ENCODE peak calls at places on chromosomes 12 and 14, in ten cellular contexts. One of them, this sample, is unnamed. For H3K4me1, the result is how much of the 10 kb centered on the place peaks cover.

GRCh38 chr12:48901278-48901677 is 24.0 kb downstream of the FKBP11 start:
- DNase-seq in PC-9: no peak
- DNase-seq in spleen: no peak
- DNase-seq in hepatocyte: no peak
- DNase-seq in pancreas: no peak
- DNase-seq in effector memory CD4-positive, alpha-beta T cell: no peak
- DNase-seq in CD4-positive, CD25-positive, alpha-beta regulatory T cell: no peak
- DNase-seq in gastrocnemius medialis: no peak
- DNase-seq in naive thymus-derived CD4-positive, alpha-beta T cell: no peak
- DNase-seq in neural progenitor cell: no peak
- DNase-seq in this sample: no peak

GRCh38 chr14:23145794-23146422 is 26.9 kb upstream of the CEBPE start:
- DNase-seq in PC-9: no peak
- DNase-seq in spleen: no peak
- DNase-seq in hepatocyte: peak
- DNase-seq in pancreas: no peak
- DNase-seq in effector memory CD4-positive, alpha-beta T cell: no peak
- DNase-seq in CD4-positive, CD25-positive, alpha-beta regulatory T cell: no peak
- DNase-seq in gastrocnemius medialis: peak
- DNase-seq in naive thymus-derived CD4-positive, alpha-beta T cell: no peak
- DNase-seq in neural progenitor cell: no peak
- DNase-seq in this sample: no peak

GRCh38 chr12:5096241-5096880 is 52.7 kb downstream of the KCNA5 start:
- DNase-seq in PC-9: no peak
- DNase-seq in spleen: no peak
- DNase-seq in hepatocyte: no peak
- DNase-seq in pancreas: no peak
- DNase-seq in effector memory CD4-positive, alpha-beta T cell: no peak
- DNase-seq in CD4-positive, CD25-positive, alpha-beta regulatory T cell: no peak
- DNase-seq in gastrocnemius medialis: no peak
- DNase-seq in naive thymus-derived CD4-positive, alpha-beta T cell: no peak
- DNase-seq in neural progenitor cell: no peak
- DNase-seq in this sample: peak

GRCh38 chr14:23186913-23187654 is 3.6 kb upstream of the SLC7A8 start:
- DNase-seq in PC-9: peak
- DNase-seq in spleen: no peak
- DNase-seq in hepatocyte: peak
- DNase-seq in pancreas: no peak
- DNase-seq in effector memory CD4-positive, alpha-beta T cell: no peak
- DNase-seq in CD4-positive, CD25-positive, alpha-beta regulatory T cell: peak
- DNase-seq in gastrocnemius medialis: peak
- DNase-seq in naive thymus-derived CD4-positive, alpha-beta T cell: peak
- DNase-seq in neural progenitor cell: peak
- DNase-seq in this sample: no peak

GRCh38 chr12:132026796-132027500 is 77.2 kb downstream of the EP400 start:
- DNase-seq in PC-9: no peak
- DNase-seq in spleen: no peak
- DNase-seq in hepatocyte: no peak
- DNase-seq in pancreas: no peak
- DNase-seq in effector memory CD4-positive, alpha-beta T cell: no peak
- DNase-seq in CD4-positive, CD25-positive, alpha-beta regulatory T cell: no peak
- DNase-seq in gastrocnemius medialis: no peak
- DNase-seq in naive thymus-derived CD4-positive, alpha-beta T cell: no peak
- DNase-seq in neural progenitor cell: no peak
- DNase-seq in this sample: no peak

GRCh38 chr12:68614772-68615171 is 4.1 kb downstream of the RAP1B start:
- DNase-seq in PC-9: no peak
- DNase-seq in spleen: no peak
- DNase-seq in hepatocyte: no peak
- DNase-seq in pancreas: no peak
- DNase-seq in effector memory CD4-positive, alpha-beta T cell: no peak
- DNase-seq in CD4-positive, CD25-positive, alpha-beta regulatory T cell: no peak
- DNase-seq in gastrocnemius medialis: no peak
- DNase-seq in naive thymus-derived CD4-positive, alpha-beta T cell: no peak
- DNase-seq in neural progenitor cell: no peak
- DNase-seq in this sample: no peak

GRCh38 chr12:121804417-121805111 is 755 bp downstream of the SETD1B start:
- DNase-seq in PC-9: no peak
- DNase-seq in spleen: peak
- DNase-seq in hepatocyte: peak
- DNase-seq in pancreas: peak
- DNase-seq in effector memory CD4-positive, alpha-beta T cell: peak
- DNase-seq in CD4-positive, CD25-positive, alpha-beta regulatory T cell: peak
- DNase-seq in gastrocnemius medialis: peak
- DNase-seq in naive thymus-derived CD4-positive, alpha-beta T cell: peak
- DNase-seq in neural progenitor cell: peak
- DNase-seq in this sample: no peak

GRCh38 chr12:120687570-120688289 is 781 bp downstream of the MLEC start:
- DNase-seq in PC-9: peak
- DNase-seq in spleen: peak
- DNase-seq in hepatocyte: peak
- DNase-seq in pancreas: no peak
- DNase-seq in effector memory CD4-positive, alpha-beta T cell: no peak
- DNase-seq in CD4-positive, CD25-positive, alpha-beta regulatory T cell: peak
- DNase-seq in gastrocnemius medialis: no peak
- DNase-seq in naive thymus-derived CD4-positive, alpha-beta T cell: peak
- DNase-seq in neural progenitor cell: peak
- DNase-seq in this sample: no peak

DNA sequence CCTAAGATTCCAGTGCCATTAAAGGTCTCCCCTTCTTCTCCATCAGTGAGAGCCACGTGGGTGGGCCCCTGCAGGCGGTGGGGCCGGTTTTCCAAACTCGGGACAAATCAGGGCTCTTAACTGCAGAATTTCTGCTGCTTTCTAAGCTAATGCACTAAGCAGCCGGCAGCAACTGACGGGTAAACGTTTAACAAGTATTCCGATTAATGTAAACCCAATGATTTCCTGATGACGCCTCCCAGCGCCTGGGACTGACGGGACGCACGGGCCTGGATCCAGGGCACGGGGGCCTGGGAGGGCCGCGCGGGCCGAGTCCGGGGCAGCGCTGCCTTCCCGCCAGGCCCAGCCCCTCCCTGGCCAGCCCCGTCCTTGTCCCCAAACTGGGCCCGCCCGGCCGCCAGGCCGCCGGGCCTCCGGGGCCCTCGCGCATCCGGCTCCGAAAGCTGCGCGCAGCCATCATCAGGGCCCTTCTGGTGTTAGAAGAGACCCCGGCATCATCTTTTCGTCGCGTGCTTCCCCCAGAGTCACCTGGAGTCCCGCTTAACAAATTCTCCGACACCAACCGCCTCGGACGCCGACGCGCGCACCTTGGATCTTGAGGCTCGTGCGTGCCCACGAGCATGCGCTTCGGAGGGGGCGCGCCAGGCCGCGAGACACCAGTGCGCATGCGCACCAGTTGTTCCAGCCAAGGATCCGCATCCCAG is at the start of gene MLH3:
- DNase-seq in PC-9: peak
- DNase-seq in spleen: peak
- DNase-seq in hepatocyte: peak
- DNase-seq in pancreas: peak
- DNase-seq in effector memory CD4-positive, alpha-beta T cell: peak
- DNase-seq in CD4-positive, CD25-positive, alpha-beta regulatory T cell: peak
- DNase-seq in gastrocnemius medialis: peak
- DNase-seq in naive thymus-derived CD4-positive, alpha-beta T cell: peak
- DNase-seq in neural progenitor cell: peak
- DNase-seq in this sample: peak
- H3K27ac ChIP-seq in PC-9: peak
- H3K27ac ChIP-seq in spleen: peak
- H3K27ac ChIP-seq in hepatocyte: peak
- H3K27ac ChIP-seq in pancreas: peak
- H3K27ac ChIP-seq in effector memory CD4-positive, alpha-beta T cell: peak
- H3K27ac ChIP-seq in CD4-positive, CD25-positive, alpha-beta regulatory T cell: peak
- H3K27ac ChIP-seq in gastrocnemius medialis: peak
- H3K27ac ChIP-seq in naive thymus-derived CD4-positive, alpha-beta T cell: peak
- H3K27ac ChIP-seq in neural progenitor cell: no peak
- H3K27ac ChIP-seq in this sample: peak

GRCh38 chr14:73753887-73754880 is 40.0 kb upstream of the PNMA1 start:
- DNase-seq in PC-9: no peak
- DNase-seq in spleen: peak
- DNase-seq in hepatocyte: no peak
- DNase-seq in pancreas: no peak
- DNase-seq in effector memory CD4-positive, alpha-beta T cell: no peak
- DNase-seq in CD4-positive, CD25-positive, alpha-beta regulatory T cell: peak
- DNase-seq in gastrocnemius medialis: no peak
- DNase-seq in naive thymus-derived CD4-positive, alpha-beta T cell: peak
- DNase-seq in neural progenitor cell: no peak
- DNase-seq in this sample: peak

GRCh38 chr14:73757381-73757780 is 43.2 kb upstream of the PNMA1 start:
- DNase-seq in PC-9: no peak
- DNase-seq in spleen: peak
- DNase-seq in hepatocyte: no peak
- DNase-seq in pancreas: no peak
- DNase-seq in effector memory CD4-positive, alpha-beta T cell: no peak
- DNase-seq in CD4-positive, CD25-positive, alpha-beta regulatory T cell: no peak
- DNase-seq in gastrocnemius medialis: no peak
- DNase-seq in naive thymus-derived CD4-positive, alpha-beta T cell: peak
- DNase-seq in neural progenitor cell: no peak
- DNase-seq in this sample: no peak

GRCh38 chr14:73753043-73753886 is 39.1 kb upstream of the PNMA1 start:
- DNase-seq in PC-9: peak
- DNase-seq in spleen: peak
- DNase-seq in hepatocyte: peak
- DNase-seq in pancreas: no peak
- DNase-seq in effector memory CD4-positive, alpha-beta T cell: no peak
- DNase-seq in CD4-positive, CD25-positive, alpha-beta regulatory T cell: peak
- DNase-seq in gastrocnemius medialis: no peak
- DNase-seq in naive thymus-derived CD4-positive, alpha-beta T cell: peak
- DNase-seq in neural progenitor cell: no peak
- DNase-seq in this sample: no peak

GRCh38 chr14:73755434-73756014 is 41.3 kb upstream of the PNMA1 start:
- DNase-seq in PC-9: peak
- DNase-seq in spleen: peak
- DNase-seq in hepatocyte: no peak
- DNase-seq in pancreas: no peak
- DNase-seq in effector memory CD4-positive, alpha-beta T cell: no peak
- DNase-seq in CD4-positive, CD25-positive, alpha-beta regulatory T cell: no peak
- DNase-seq in gastrocnemius medialis: no peak
- DNase-seq in naive thymus-derived CD4-positive, alpha-beta T cell: peak
- DNase-seq in neural progenitor cell: no peak
- DNase-seq in this sample: peak

DNA sequence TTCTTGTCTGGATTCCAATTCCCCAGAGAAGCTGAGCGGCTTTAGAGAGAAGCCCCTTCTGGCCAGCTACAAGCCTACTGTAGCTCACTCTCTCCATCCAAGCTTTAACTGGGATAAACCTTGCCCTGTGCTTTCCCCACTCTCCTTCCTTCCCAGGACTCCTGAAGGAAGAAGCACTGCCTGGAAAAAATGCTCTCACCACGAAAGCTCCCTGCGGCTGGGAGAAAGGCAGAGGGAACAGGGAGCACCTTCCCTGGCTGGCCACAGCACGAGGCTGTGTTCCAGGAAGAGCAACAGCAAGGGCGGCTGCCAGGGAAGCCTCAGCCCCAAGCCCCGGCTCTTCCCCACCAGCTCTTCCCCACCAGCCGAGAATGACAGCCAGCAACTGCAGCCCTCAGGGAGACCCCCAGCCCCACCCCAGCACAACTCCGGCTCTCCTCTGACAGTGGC is 40.8 kb upstream of the PNMA1 start:
- DNase-seq in PC-9: no peak
- DNase-seq in spleen: peak
- DNase-seq in hepatocyte: peak
- DNase-seq in pancreas: no peak
- DNase-seq in effector memory CD4-positive, alpha-beta T cell: no peak
- DNase-seq in CD4-positive, CD25-positive, alpha-beta regulatory T cell: no peak
- DNase-seq in gastrocnemius medialis: peak
- DNase-seq in naive thymus-derived CD4-positive, alpha-beta T cell: no peak
- DNase-seq in neural progenitor cell: no peak
- DNase-seq in this sample: no peak
- H3K4me3 ChIP-seq in PC-9: no peak
- H3K4me3 ChIP-seq in spleen: peak
- H3K4me3 ChIP-seq in hepatocyte: no peak
- H3K4me3 ChIP-seq in pancreas: no peak
- H3K4me3 ChIP-seq in effector memory CD4-positive, alpha-beta T cell: peak
- H3K4me3 ChIP-seq in CD4-positive, CD25-positive, alpha-beta regulatory T cell: peak
- H3K4me3 ChIP-seq in gastrocnemius medialis: peak
- H3K4me3 ChIP-seq in naive thymus-derived CD4-positive, alpha-beta T cell: peak
- H3K4me3 ChIP-seq in neural progenitor cell: no peak
- H3K4me3 ChIP-seq in this sample: no peak

GRCh38 chr14:104803916-104804371 is 3.0 kb downstream of the ZBTB42 start:
- DNase-seq in PC-9: peak
- DNase-seq in spleen: peak
- DNase-seq in hepatocyte: no peak
- DNase-seq in pancreas: peak
- DNase-seq in effector memory CD4-positive, alpha-beta T cell: no peak
- DNase-seq in CD4-positive, CD25-positive, alpha-beta regulatory T cell: no peak
- DNase-seq in gastrocnemius medialis: no peak
- DNase-seq in naive thymus-derived CD4-positive, alpha-beta T cell: no peak
- DNase-seq in neural progenitor cell: no peak
- DNase-seq in this sample: no peak

GRCh38 chr14:104803280-104803915 is 2.5 kb downstream of the ZBTB42 start:
- DNase-seq in PC-9: no peak
- DNase-seq in spleen: no peak
- DNase-seq in hepatocyte: no peak
- DNase-seq in pancreas: peak
- DNase-seq in effector memory CD4-positive, alpha-beta T cell: no peak
- DNase-seq in CD4-positive, CD25-positive, alpha-beta regulatory T cell: no peak
- DNase-seq in gastrocnemius medialis: no peak
- DNase-seq in naive thymus-derived CD4-positive, alpha-beta T cell: no peak
- DNase-seq in neural progenitor cell: no peak
- DNase-seq in this sample: no peak

GRCh38 chr14:104805941-104806624 is 5.2 kb downstream of the ZBTB42 start:
- DNase-seq in PC-9: no peak
- DNase-seq in spleen: peak
- DNase-seq in hepatocyte: no peak
- DNase-seq in pancreas: peak
- DNase-seq in effector memory CD4-positive, alpha-beta T cell: no peak
- DNase-seq in CD4-positive, CD25-positive, alpha-beta regulatory T cell: no peak
- DNase-seq in gastrocnemius medialis: no peak
- DNase-seq in naive thymus-derived CD4-positive, alpha-beta T cell: no peak
- DNase-seq in neural progenitor cell: no peak
- DNase-seq in this sample: no peak

GRCh38 chr14:104805326-104805678 is 4.4 kb downstream of the ZBTB42 start:
- DNase-seq in PC-9: peak
- DNase-seq in spleen: no peak
- DNase-seq in hepatocyte: no peak
- DNase-seq in pancreas: peak
- DNase-seq in effector memory CD4-positive, alpha-beta T cell: no peak
- DNase-seq in CD4-positive, CD25-positive, alpha-beta regulatory T cell: no peak
- DNase-seq in gastrocnemius medialis: peak
- DNase-seq in naive thymus-derived CD4-positive, alpha-beta T cell: no peak
- DNase-seq in neural progenitor cell: no peak
- DNase-seq in this sample: peak

GRCh38 chr14:104804481-104805325 is 3.8 kb downstream of the ZBTB42 start:
- DNase-seq in PC-9: no peak
- DNase-seq in spleen: no peak
- DNase-seq in hepatocyte: no peak
- DNase-seq in pancreas: peak
- DNase-seq in effector memory CD4-positive, alpha-beta T cell: no peak
- DNase-seq in CD4-positive, CD25-positive, alpha-beta regulatory T cell: no peak
- DNase-seq in gastrocnemius medialis: no peak
- DNase-seq in naive thymus-derived CD4-positive, alpha-beta T cell: no peak
- DNase-seq in neural progenitor cell: no peak
- DNase-seq in this sample: no peak
- H3K4me1 ChIP-seq in PC-9: under half
- H3K4me1 ChIP-seq in spleen: under half
- H3K4me1 ChIP-seq in hepatocyte: under half
- H3K4me1 ChIP-seq in pancreas: under half
- H3K4me1 ChIP-seq in effector memory CD4-positive, alpha-beta T cell: under half
- H3K4me1 ChIP-seq in CD4-positive, CD25-positive, alpha-beta regulatory T cell: under half
- H3K4me1 ChIP-seq in gastrocnemius medialis: under half
- H3K4me1 ChIP-seq in naive thymus-derived CD4-positive, alpha-beta T cell: under half
- H3K4me1 ChIP-seq in neural progenitor cell: under half
- H3K4me1 ChIP-seq in this sample: under half

GRCh38 chr12:101780599-101780998 is 41.3 kb upstream of the SYCP3 start:
- DNase-seq in PC-9: no peak
- DNase-seq in spleen: no peak
- DNase-seq in hepatocyte: no peak
- DNase-seq in pancreas: no peak
- DNase-seq in effector memory CD4-positive, alpha-beta T cell: no peak
- DNase-seq in CD4-positive, CD25-positive, alpha-beta regulatory T cell: no peak
- DNase-seq in gastrocnemius medialis: no peak
- DNase-seq in naive thymus-derived CD4-positive, alpha-beta T cell: no peak
- DNase-seq in neural progenitor cell: no peak
- DNase-seq in this sample: no peak

GRCh38 chr12:101777978-101778377 is 38.7 kb upstream of the SYCP3 start:
- DNase-seq in PC-9: no peak
- DNase-seq in spleen: no peak
- DNase-seq in hepatocyte: no peak
- DNase-seq in pancreas: no peak
- DNase-seq in effector memory CD4-positive, alpha-beta T cell: no peak
- DNase-seq in CD4-positive, CD25-positive, alpha-beta regulatory T cell: no peak
- DNase-seq in gastrocnemius medialis: peak
- DNase-seq in naive thymus-derived CD4-positive, alpha-beta T cell: no peak
- DNase-seq in neural progenitor cell: no peak
- DNase-seq in this sample: no peak

GRCh38 chr12:101779626-101780025 is 40.4 kb upstream of the SYCP3 start:
- DNase-seq in PC-9: no peak
- DNase-seq in spleen: no peak
- DNase-seq in hepatocyte: no peak
- DNase-seq in pancreas: no peak
- DNase-seq in effector memory CD4-positive, alpha-beta T cell: no peak
- DNase-seq in CD4-positive, CD25-positive, alpha-beta regulatory T cell: no peak
- DNase-seq in gastrocnemius medialis: no peak
- DNase-seq in naive thymus-derived CD4-positive, alpha-beta T cell: no peak
- DNase-seq in neural progenitor cell: no peak
- DNase-seq in this sample: no peak

GRCh38 chr12:101777476-101777875 is 38.2 kb upstream of the SYCP3 start:
- DNase-seq in PC-9: no peak
- DNase-seq in spleen: no peak
- DNase-seq in hepatocyte: no peak
- DNase-seq in pancreas: no peak
- DNase-seq in effector memory CD4-positive, alpha-beta T cell: no peak
- DNase-seq in CD4-positive, CD25-positive, alpha-beta regulatory T cell: no peak
- DNase-seq in gastrocnemius medialis: no peak
- DNase-seq in naive thymus-derived CD4-positive, alpha-beta T cell: no peak
- DNase-seq in neural progenitor cell: no peak
- DNase-seq in this sample: no peak

DNA sequence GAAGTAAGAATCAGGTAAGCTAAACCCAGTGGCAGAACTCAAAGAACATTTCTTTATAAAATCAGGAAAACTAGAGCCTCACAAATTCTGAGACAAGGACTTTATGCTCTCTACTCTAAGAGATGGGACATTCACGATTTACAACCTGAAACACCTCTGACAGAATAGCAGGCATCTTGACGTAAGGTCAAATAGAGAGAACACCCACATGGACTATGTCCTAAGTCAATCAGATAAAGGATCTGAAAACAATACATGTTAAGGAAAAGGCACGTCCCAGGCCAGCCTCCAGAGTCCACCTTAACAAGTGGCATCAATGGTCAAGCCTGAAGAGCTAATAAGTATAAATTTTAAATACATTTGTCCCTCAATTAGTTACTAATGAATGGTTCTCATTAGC is 39.9 kb upstream of the SYCP3 start:
- DNase-seq in PC-9: no peak
- DNase-seq in spleen: no peak
- DNase-seq in hepatocyte: no peak
- DNase-seq in pancreas: no peak
- DNase-seq in effector memory CD4-positive, alpha-beta T cell: no peak
- DNase-seq in CD4-positive, CD25-positive, alpha-beta regulatory T cell: no peak
- DNase-seq in gastrocnemius medialis: no peak
- DNase-seq in naive thymus-derived CD4-positive, alpha-beta T cell: no peak
- DNase-seq in neural progenitor cell: no peak
- DNase-seq in this sample: no peak
- H3K27ac ChIP-seq in PC-9: no peak
- H3K27ac ChIP-seq in spleen: no peak
- H3K27ac ChIP-seq in hepatocyte: no peak
- H3K27ac ChIP-seq in pancreas: no peak
- H3K27ac ChIP-seq in effector memory CD4-positive, alpha-beta T cell: no peak
- H3K27ac ChIP-seq in CD4-positive, CD25-positive, alpha-beta regulatory T cell: no peak
- H3K27ac ChIP-seq in gastrocnemius medialis: no peak
- H3K27ac ChIP-seq in naive thymus-derived CD4-positive, alpha-beta T cell: no peak
- H3K27ac ChIP-seq in neural progenitor cell: no peak
- H3K27ac ChIP-seq in this sample: no peak

This sample was measured in SJSA1.